ENCODE peak calls at places on chromosomes 5 and 9, in nine cellular contexts. D, A, V, L, S, U, F, P and J are unnamed samples.
A peak's percentile ranks its signal among the peaks of the same experiment; 100 is the strongest.

GRCh38 chr9:112839331-112839730 is 51.3 kb downstream of the SLC46A2 start:
- DNase-seq in F (no peak), P (no peak), V (no peak), A (no peak), D (no peak), U (no peak), S (no peak), L (no peak), J (no peak)

GRCh38 chr5:40447438-40447837 is 232.3 kb upstream of the PTGER4 start:
- DNase-seq in S (no peak), L (no peak), D (no peak), P (no peak), F (no peak), U (no peak), A (no peak), V (no peak), J (no peak)

GRCh38 chr5:135151256-135151655 is 117.2 kb upstream of the PITX1 start:
- DNase-seq in P (no peak), A (peak; percentile 52), F (no peak), L (no peak), S (no peak), D (no peak), V (no peak), U (no peak), J (no peak)

GRCh38 chr5:54344653-54345052 is 34.3 kb upstream of the ARL15 start:
- DNase-seq in A (no peak), D (no peak), L (no peak), V (no peak), S (peak; percentile 31), F (no peak), U (no peak), P (no peak), J (no peak)

GRCh38 chr9:94911211-94911610 is 184.7 kb downstream of the AOPEP start:
- DNase-seq in D (no peak), V (no peak), F (no peak), L (no peak), S (no peak), A (no peak), U (no peak), P (no peak), J (no peak)

GRCh38 chr5:107124376-107124775 is 546.4 kb downstream of the EFNA5 start:
- DNase-seq in A (no peak), P (no peak), V (no peak), F (no peak), U (no peak), L (no peak), D (no peak), S (no peak), J (no peak)

GRCh38 chr5:133298447-133298846 is 246.6 kb downstream of the HSPA4 start:
- DNase-seq in F (no peak), A (no peak), L (no peak), V (no peak), P (no peak), D (no peak), U (no peak), S (no peak), J (no peak)

GRCh38 chr5:152374711-152375275 is 30.3 kb downstream of the NMUR2 start:
- DNase-seq in S (no peak), F (no peak), V (no peak), D (no peak), U (no peak), L (no peak), A (no peak), P (no peak), J (no peak)

GRCh38 chr9:112194969-112195431 is 19.9 kb upstream of the SUSD1 start:
- DNase-seq in P (no peak), L (no peak), A (no peak), F (no peak), S (no peak), V (no peak), U (no peak), D (no peak), J (no peak)

GRCh38 chr9:111828193-111828592 is 33.5 kb upstream of the SHOC1 start:
- DNase-seq in P (peak; percentile 14), F (no peak), V (peak; percentile 8), U (no peak), L (peak; percentile 12), S (no peak), D (no peak), A (no peak), J (no peak)

GRCh38 chr9:107487521-107488399 is 1.8 kb downstream of the KLF4 start:
- DNase-seq in L (peak; percentile 36), V (peak; percentile 84), U (peak; percentile 76), D (peak; percentile 76), F (no peak), P (peak; percentile 53), A (peak; percentile 83), S (peak; percentile 76), J (peak; percentile 87)

GRCh38 chr5:52119768-52120167 is 667.9 kb upstream of the ITGA1 start:
- DNase-seq in L (no peak), F (no peak), D (no peak), P (no peak), U (no peak), A (no peak), V (peak; percentile 46), S (no peak), J (no peak)

GRCh38 chr5:168447748-168448147 is 38.5 kb upstream of the RARS1 start:
- DNase-seq in A (no peak), L (no peak), F (no peak), S (no peak), V (no peak), P (no peak), U (no peak), D (peak; percentile 38), J (no peak)
- H3K27ac ChIP-seq in A (no peak overlapping the region), L (no peak overlapping the region), F (no peak overlapping the region), S (no peak overlapping the region), V (no peak overlapping the region), P (no peak overlapping the region), U (peak overlapping the region; percentile 36), D (no peak overlapping the region), J (no peak overlapping the region)

GRCh38 chr9:117784996-117785395 is 80.8 kb downstream of the TLR4 start:
- DNase-seq in A (no peak), L (no peak), P (no peak), V (peak; percentile 84), S (no peak), U (peak; percentile 62), F (no peak), D (no peak), J (no peak)
- H3K27ac ChIP-seq in A (no peak overlapping the region), L (no peak overlapping the region), P (no peak overlapping the region), V (no peak overlapping the region), S (no peak overlapping the region), U (no peak overlapping the region), F (no peak overlapping the region), D (no peak overlapping the region), J (no peak overlapping the region)

GRCh38 chr5:149782900-149783586 is 52.9 kb downstream of the PPARGC1B start:
- DNase-seq in V (no peak), D (no peak), U (no peak), F (no peak), A (no peak), L (no peak), S (no peak), P (no peak), J (no peak)

GRCh38 chr5:149781612-149782011 is 51.5 kb downstream of the PPARGC1B start:
- DNase-seq in V (no peak), A (no peak), L (no peak), F (no peak), S (no peak), P (no peak), U (no peak), D (no peak), J (no peak)

GRCh38 chr5:149788964-149789363 is 58.9 kb downstream of the PPARGC1B start:
- DNase-seq in A (no peak), U (no peak), D (no peak), V (no peak), S (no peak), F (no peak), L (no peak), P (no peak), J (no peak)

GRCh38 chr5:149782018-149782899 is 52.1 kb downstream of the PPARGC1B start:
- DNase-seq in A (no peak), L (no peak), V (no peak), F (no peak), P (no peak), S (peak; percentile 49), D (peak; percentile 52), U (no peak), J (no peak)

GRCh38 chr5:149785341-149785740 is 55.2 kb downstream of the PPARGC1B start:
- DNase-seq in S (no peak), P (no peak), A (no peak), L (no peak), U (no peak), D (no peak), V (no peak), F (no peak), J (no peak)
- H3K27ac ChIP-seq in S (no peak overlapping the region), P (no peak overlapping the region), A (no peak overlapping the region), L (no peak overlapping the region), U (no peak overlapping the region), D (peak overlapping the region; percentile 51), V (no peak overlapping the region), F (no peak overlapping the region), J (no peak overlapping the region)

GRCh38 chr5:138945421-138946240 is 70.5 kb upstream of the LRRTM2 start:
- DNase-seq in D (no peak), A (no peak), P (peak; percentile 10), U (no peak), S (no peak), F (no peak), V (peak; percentile 51), L (no peak), J (peak; percentile 69)

GRCh38 chr5:138942861-138943260 is 67.7 kb upstream of the LRRTM2 start:
- DNase-seq in D (no peak), P (no peak), L (no peak), A (no peak), V (no peak), S (no peak), U (peak; percentile 76), F (no peak), J (peak; percentile 48)

GRCh38 chr5:138946241-138946623 is 71.1 kb upstream of the LRRTM2 start:
- DNase-seq in U (no peak), V (no peak), L (no peak), A (no peak), S (peak; percentile 50), P (peak; percentile 13), D (no peak), F (no peak), J (peak; percentile 86)

GRCh38 chr5:138943615-138944173 is 68.6 kb upstream of the LRRTM2 start:
- DNase-seq in V (no peak), P (no peak), A (no peak), S (no peak), D (no peak), U (no peak), L (no peak), F (no peak), J (peak; percentile 52)

GRCh38 chr5:138944527-138945322 is 69.6 kb upstream of the LRRTM2 start:
- DNase-seq in S (no peak), D (peak; percentile 33), U (no peak), P (no peak), V (no peak), L (no peak), F (no peak), A (no peak), J (peak; percentile 92)
- H3K27ac ChIP-seq in S (no peak overlapping the region), D (no peak overlapping the region), U (no peak overlapping the region), P (no peak overlapping the region), V (no peak overlapping the region), L (no peak overlapping the region), F (no peak overlapping the region), A (no peak overlapping the region), J (peak overlapping the region; percentile 52)

DNA sequence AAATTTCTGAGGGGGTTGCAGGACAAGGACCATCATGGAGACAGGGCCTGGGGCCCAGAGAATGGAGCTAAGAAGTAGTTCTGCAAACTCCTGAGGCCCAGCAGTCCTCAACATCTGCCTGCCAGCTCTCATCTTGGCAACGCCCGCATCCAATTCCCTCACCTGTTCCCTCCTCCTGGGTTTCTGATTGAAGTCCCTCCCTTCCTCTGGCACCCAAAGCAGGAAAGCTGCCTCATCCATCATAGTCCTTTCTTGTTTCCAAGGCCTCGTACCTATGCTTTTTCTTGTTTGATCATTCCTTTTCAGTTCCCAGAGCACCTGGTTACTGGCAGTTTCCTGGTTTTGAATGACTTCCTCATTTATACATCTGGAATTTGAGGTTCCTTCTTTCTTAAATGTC is 181.3 kb downstream of the NR2F1-AS1 start:
- DNase-seq in S (no peak), P (no peak), D (no peak), U (no peak), L (no peak), A (no peak), F (no peak), V (no peak), J (no peak)
- H3K27ac ChIP-seq in S (no peak overlapping the region), P (no peak overlapping the region), D (no peak overlapping the region), U (no peak overlapping the region), L (no peak overlapping the region), A (no peak overlapping the region), F (no peak overlapping the region), V (no peak overlapping the region), J (no peak overlapping the region)